ENCODE peak calls at places on chromosome 13, in seven cellular contexts. One of them, this sample, is unnamed.

GRCh38 chr13:20090349-20090748 is 70.5 kb downstream of the GJA3 start:
- DNase-seq in fibroblast of lung: peak
- DNase-seq in A549: peak
- DNase-seq in CD4-positive, CD25-positive, alpha-beta regulatory T cell: no peak
- DNase-seq in body of pancreas: no peak
- DNase-seq in suprapubic skin: no peak
- DNase-seq in cardiac muscle cell: no peak
- DNase-seq in this sample: no peak

GRCh38 chr13:107867701-107868661 is 347.4 kb downstream of the LIG4 start:
- DNase-seq in body of pancreas: peak
- DNase-seq in A549: peak
- DNase-seq in cardiac muscle cell: peak
- DNase-seq in fibroblast of lung: peak
- DNase-seq in suprapubic skin: no peak
- DNase-seq in CD4-positive, CD25-positive, alpha-beta regulatory T cell: no peak
- DNase-seq in this sample: no peak

GRCh38 chr13:112248909-112249592 is 127.1 kb upstream of the SPACA7 start:
- DNase-seq in A549: no peak
- DNase-seq in cardiac muscle cell: no peak
- DNase-seq in CD4-positive, CD25-positive, alpha-beta regulatory T cell: no peak
- DNase-seq in body of pancreas: no peak
- DNase-seq in suprapubic skin: no peak
- DNase-seq in fibroblast of lung: no peak
- DNase-seq in this sample: no peak

GRCh38 chr13:60169239-60170031 is 5.7 kb upstream of the DIAPH3 start:
- DNase-seq in body of pancreas: no peak
- DNase-seq in A549: no peak
- DNase-seq in fibroblast of lung: no peak
- DNase-seq in CD4-positive, CD25-positive, alpha-beta regulatory T cell: no peak
- DNase-seq in suprapubic skin: no peak
- DNase-seq in cardiac muscle cell: no peak
- DNase-seq in this sample: no peak

GRCh38 chr13:95083758-95084157 is 217.5 kb downstream of the ABCC4 start:
- DNase-seq in cardiac muscle cell: peak
- DNase-seq in body of pancreas: no peak
- DNase-seq in suprapubic skin: no peak
- DNase-seq in CD4-positive, CD25-positive, alpha-beta regulatory T cell: no peak
- DNase-seq in A549: peak
- DNase-seq in fibroblast of lung: peak
- DNase-seq in this sample: no peak

GRCh38 chr13:110308377-110309158 is 1.5 kb downstream of the COL4A2 start:
- DNase-seq in cardiac muscle cell: peak
- DNase-seq in body of pancreas: no peak
- DNase-seq in suprapubic skin: no peak
- DNase-seq in CD4-positive, CD25-positive, alpha-beta regulatory T cell: no peak
- DNase-seq in fibroblast of lung: peak
- DNase-seq in A549: peak
- DNase-seq in this sample: no peak

GRCh38 chr13:75399168-75399878 is 82.6 kb downstream of the TBC1D4 start:
- DNase-seq in CD4-positive, CD25-positive, alpha-beta regulatory T cell: no peak
- DNase-seq in body of pancreas: no peak
- DNase-seq in cardiac muscle cell: no peak
- DNase-seq in A549: no peak
- DNase-seq in suprapubic skin: no peak
- DNase-seq in fibroblast of lung: no peak
- DNase-seq in this sample: no peak

GRCh38 chr13:102670130-102670529 is 24.7 kb downstream of the METTL21C start:
- DNase-seq in A549: no peak
- DNase-seq in CD4-positive, CD25-positive, alpha-beta regulatory T cell: no peak
- DNase-seq in fibroblast of lung: no peak
- DNase-seq in cardiac muscle cell: no peak
- DNase-seq in suprapubic skin: no peak
- DNase-seq in body of pancreas: no peak
- DNase-seq in this sample: no peak

GRCh38 chr13:113098163-113098732 is 7.3 kb upstream of the F7 start:
- DNase-seq in body of pancreas: no peak
- DNase-seq in suprapubic skin: no peak
- DNase-seq in A549: no peak
- DNase-seq in cardiac muscle cell: no peak
- DNase-seq in fibroblast of lung: peak
- DNase-seq in CD4-positive, CD25-positive, alpha-beta regulatory T cell: no peak
- DNase-seq in this sample: no peak

GRCh38 chr13:112727581-112727980 is 37.7 kb downstream of the ATP11A start:
- DNase-seq in A549: no peak
- DNase-seq in cardiac muscle cell: no peak
- DNase-seq in body of pancreas: no peak
- DNase-seq in fibroblast of lung: no peak
- DNase-seq in CD4-positive, CD25-positive, alpha-beta regulatory T cell: no peak
- DNase-seq in suprapubic skin: peak
- DNase-seq in this sample: no peak

GRCh38 chr13:98961204-98962105 is 16.4 kb downstream of the DOCK9 start:
- DNase-seq in CD4-positive, CD25-positive, alpha-beta regulatory T cell: no peak
- DNase-seq in cardiac muscle cell: no peak
- DNase-seq in A549: no peak
- DNase-seq in body of pancreas: no peak
- DNase-seq in suprapubic skin: no peak
- DNase-seq in fibroblast of lung: no peak
- DNase-seq in this sample: no peak

GRCh38 chr13:21124853-21125252 is 51.5 kb downstream of the SKA3 start:
- DNase-seq in fibroblast of lung: peak
- DNase-seq in suprapubic skin: peak
- DNase-seq in CD4-positive, CD25-positive, alpha-beta regulatory T cell: no peak
- DNase-seq in body of pancreas: no peak
- DNase-seq in A549: peak
- DNase-seq in cardiac muscle cell: peak
- DNase-seq in this sample: peak

GRCh38 chr13:40974460-40975407 is 44.4 kb downstream of the ELF1 start:
- DNase-seq in cardiac muscle cell: peak
- DNase-seq in CD4-positive, CD25-positive, alpha-beta regulatory T cell: peak
- DNase-seq in body of pancreas: no peak
- DNase-seq in suprapubic skin: no peak
- DNase-seq in fibroblast of lung: peak
- DNase-seq in A549: peak
- DNase-seq in this sample: peak

GRCh38 chr13:43783820-43784219 is 3.0 kb downstream of the ENOX1 start:
- DNase-seq in suprapubic skin: no peak
- DNase-seq in CD4-positive, CD25-positive, alpha-beta regulatory T cell: no peak
- DNase-seq in fibroblast of lung: peak
- DNase-seq in body of pancreas: no peak
- DNase-seq in A549: peak
- DNase-seq in cardiac muscle cell: peak
- DNase-seq in this sample: no peak

GRCh38 chr13:76316998-76317527 is 569.1 kb downstream of the KCTD12 start:
- DNase-seq in CD4-positive, CD25-positive, alpha-beta regulatory T cell: no peak
- DNase-seq in body of pancreas: no peak
- DNase-seq in fibroblast of lung: no peak
- DNase-seq in suprapubic skin: no peak
- DNase-seq in A549: no peak
- DNase-seq in cardiac muscle cell: no peak
- DNase-seq in this sample: no peak

GRCh38 chr13:113969311-113969972 is 4.4 kb downstream of the C13orf46 start:
- DNase-seq in CD4-positive, CD25-positive, alpha-beta regulatory T cell: no peak
- DNase-seq in suprapubic skin: peak
- DNase-seq in fibroblast of lung: no peak
- DNase-seq in A549: no peak
- DNase-seq in cardiac muscle cell: no peak
- DNase-seq in body of pancreas: no peak
- DNase-seq in this sample: no peak

GRCh38 chr13:112062619-112063308 is 4.2 kb upstream of the SOX1 start:
- DNase-seq in fibroblast of lung: no peak
- DNase-seq in cardiac muscle cell: no peak
- DNase-seq in A549: no peak
- DNase-seq in CD4-positive, CD25-positive, alpha-beta regulatory T cell: no peak
- DNase-seq in suprapubic skin: no peak
- DNase-seq in body of pancreas: no peak
- DNase-seq in this sample: no peak

GRCh38 chr13:72261732-72262131 is 394.7 kb upstream of the DACH1 start:
- DNase-seq in fibroblast of lung: no peak
- DNase-seq in cardiac muscle cell: no peak
- DNase-seq in A549: no peak
- DNase-seq in suprapubic skin: no peak
- DNase-seq in body of pancreas: no peak
- DNase-seq in CD4-positive, CD25-positive, alpha-beta regulatory T cell: no peak
- DNase-seq in this sample: no peak

GRCh38 chr13:78468546-78469060 is 134.7 kb downstream of the POU4F1 start:
- DNase-seq in A549: no peak
- DNase-seq in fibroblast of lung: no peak
- DNase-seq in suprapubic skin: no peak
- DNase-seq in CD4-positive, CD25-positive, alpha-beta regulatory T cell: no peak
- DNase-seq in body of pancreas: no peak
- DNase-seq in cardiac muscle cell: no peak
- DNase-seq in this sample: no peak

GRCh38 chr13:107518292-107518691 is 697.0 kb downstream of the LIG4 start:
- DNase-seq in CD4-positive, CD25-positive, alpha-beta regulatory T cell: no peak
- DNase-seq in A549: no peak
- DNase-seq in cardiac muscle cell: peak
- DNase-seq in body of pancreas: no peak
- DNase-seq in fibroblast of lung: peak
- DNase-seq in suprapubic skin: no peak
- DNase-seq in this sample: peak

GRCh38 chr13:94020833-94021232 is 458.6 kb downstream of the DCT start:
- DNase-seq in A549: no peak
- DNase-seq in CD4-positive, CD25-positive, alpha-beta regulatory T cell: no peak
- DNase-seq in cardiac muscle cell: no peak
- DNase-seq in suprapubic skin: no peak
- DNase-seq in body of pancreas: no peak
- DNase-seq in fibroblast of lung: peak
- DNase-seq in this sample: no peak

GRCh38 chr13:113148407-113148806 is 10.0 kb upstream of the PROZ start:
- DNase-seq in fibroblast of lung: no peak
- DNase-seq in CD4-positive, CD25-positive, alpha-beta regulatory T cell: no peak
- DNase-seq in A549: no peak
- DNase-seq in cardiac muscle cell: no peak
- DNase-seq in body of pancreas: no peak
- DNase-seq in suprapubic skin: no peak
- DNase-seq in this sample: no peak

GRCh38 chr13:40960721-40961120 is 58.4 kb downstream of the ELF1 start:
- DNase-seq in cardiac muscle cell: no peak
- DNase-seq in A549: no peak
- DNase-seq in fibroblast of lung: no peak
- DNase-seq in suprapubic skin: no peak
- DNase-seq in body of pancreas: no peak
- DNase-seq in CD4-positive, CD25-positive, alpha-beta regulatory T cell: no peak
- DNase-seq in this sample: no peak

GRCh38 chr13:102814025-102814607 is 15.2 kb downstream of the BIVM start:
- DNase-seq in A549: no peak
- DNase-seq in CD4-positive, CD25-positive, alpha-beta regulatory T cell: no peak
- DNase-seq in body of pancreas: no peak
- DNase-seq in cardiac muscle cell: no peak
- DNase-seq in fibroblast of lung: no peak
- DNase-seq in suprapubic skin: no peak
- DNase-seq in this sample: peak

GRCh38 chr13:73440296-73440895 is 381.6 kb downstream of the KLF5 start:
- DNase-seq in cardiac muscle cell: no peak
- DNase-seq in A549: peak
- DNase-seq in CD4-positive, CD25-positive, alpha-beta regulatory T cell: no peak
- DNase-seq in fibroblast of lung: peak
- DNase-seq in suprapubic skin: no peak
- DNase-seq in body of pancreas: no peak
- DNase-seq in this sample: no peak

GRCh38 chr13:104809483-104809882 is 1726.0 kb downstream of the EFNB2 start:
- DNase-seq in fibroblast of lung: peak
- DNase-seq in CD4-positive, CD25-positive, alpha-beta regulatory T cell: no peak
- DNase-seq in A549: no peak
- DNase-seq in body of pancreas: no peak
- DNase-seq in suprapubic skin: no peak
- DNase-seq in cardiac muscle cell: peak
- DNase-seq in this sample: no peak

GRCh38 chr13:65679240-65679639 is 1550.9 kb downstream of the PCDH9 start:
- DNase-seq in A549: no peak
- DNase-seq in fibroblast of lung: peak
- DNase-seq in CD4-positive, CD25-positive, alpha-beta regulatory T cell: no peak
- DNase-seq in body of pancreas: no peak
- DNase-seq in cardiac muscle cell: peak
- DNase-seq in suprapubic skin: no peak
- DNase-seq in this sample: no peak

DNA sequence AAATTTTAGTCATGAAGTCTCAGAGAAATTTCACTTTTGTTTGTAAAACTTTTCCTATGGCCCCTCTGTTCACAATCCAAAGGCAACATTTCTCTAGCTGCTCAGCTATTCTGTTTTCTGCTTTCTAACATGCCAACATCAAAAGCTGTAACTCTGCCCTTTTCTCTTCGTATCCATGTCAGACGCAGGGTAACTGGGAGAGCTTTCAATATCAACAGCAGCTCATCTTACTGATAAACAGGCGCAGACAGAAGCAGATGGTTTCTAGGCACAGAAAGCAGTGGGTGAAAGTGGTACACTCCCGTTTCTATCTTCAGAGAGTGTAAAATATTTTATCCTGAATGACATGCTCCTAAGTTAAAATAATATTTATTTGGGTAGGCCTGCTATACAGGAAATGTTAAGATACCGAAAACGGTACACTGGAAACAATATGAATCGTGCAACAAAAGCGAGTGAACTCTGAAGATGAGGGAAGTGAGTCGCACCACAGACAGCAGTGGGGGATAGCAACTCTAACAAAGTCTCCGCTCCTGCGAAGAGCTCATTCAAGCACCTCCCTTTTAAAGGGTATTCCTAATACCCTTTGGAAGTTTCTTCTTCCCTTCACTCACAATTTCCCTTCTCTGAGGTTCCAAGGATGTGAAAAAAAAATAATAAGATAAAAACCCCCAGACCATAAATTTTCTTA is 798.3 kb downstream of the GPC5 start:
- DNase-seq in fibroblast of lung: peak
- DNase-seq in suprapubic skin: no peak
- DNase-seq in cardiac muscle cell: peak
- DNase-seq in CD4-positive, CD25-positive, alpha-beta regulatory T cell: no peak
- DNase-seq in body of pancreas: no peak
- DNase-seq in A549: no peak
- DNase-seq in this sample: no peak
- H3K4me3 ChIP-seq in fibroblast of lung: no peak
- H3K4me3 ChIP-seq in suprapubic skin: no peak
- H3K4me3 ChIP-seq in cardiac muscle cell: no peak
- H3K4me3 ChIP-seq in CD4-positive, CD25-positive, alpha-beta regulatory T cell: no peak
- H3K4me3 ChIP-seq in body of pancreas: no peak
- H3K4me3 ChIP-seq in A549: no peak
- H3K4me3 ChIP-seq in this sample: no peak

GRCh38 chr13:27795718-27796019 is 3.4 kb downstream of the GSX1 start:
- DNase-seq in A549: no peak
- DNase-seq in CD4-positive, CD25-positive, alpha-beta regulatory T cell: no peak
- DNase-seq in body of pancreas: no peak
- DNase-seq in cardiac muscle cell: no peak
- DNase-seq in fibroblast of lung: no peak
- DNase-seq in suprapubic skin: no peak
- DNase-seq in this sample: no peak
- H3K4me3 ChIP-seq in A549: no peak
- H3K4me3 ChIP-seq in CD4-positive, CD25-positive, alpha-beta regulatory T cell: no peak
- H3K4me3 ChIP-seq in body of pancreas: no peak
- H3K4me3 ChIP-seq in cardiac muscle cell: no peak
- H3K4me3 ChIP-seq in fibroblast of lung: no peak
- H3K4me3 ChIP-seq in suprapubic skin: no peak
- H3K4me3 ChIP-seq in this sample: no peak

GRCh38 chr13:32501058-32501457 is 37.5 kb downstream of the N4BP2L2 start:
- DNase-seq in A549: no peak
- DNase-seq in CD4-positive, CD25-positive, alpha-beta regulatory T cell: no peak
- DNase-seq in body of pancreas: no peak
- DNase-seq in suprapubic skin: no peak
- DNase-seq in cardiac muscle cell: no peak
- DNase-seq in fibroblast of lung: no peak
- DNase-seq in this sample: no peak
- H3K4me3 ChIP-seq in A549: no peak
- H3K4me3 ChIP-seq in CD4-positive, CD25-positive, alpha-beta regulatory T cell: no peak
- H3K4me3 ChIP-seq in body of pancreas: no peak
- H3K4me3 ChIP-seq in suprapubic skin: no peak
- H3K4me3 ChIP-seq in cardiac muscle cell: no peak
- H3K4me3 ChIP-seq in fibroblast of lung: no peak
- H3K4me3 ChIP-seq in this sample: no peak

GRCh38 chr13:24270639-24271131 is 38.7 kb upstream of the C1QTNF9 start:
- DNase-seq in A549: peak
- DNase-seq in suprapubic skin: no peak
- DNase-seq in body of pancreas: peak
- DNase-seq in CD4-positive, CD25-positive, alpha-beta regulatory T cell: peak
- DNase-seq in fibroblast of lung: peak
- DNase-seq in cardiac muscle cell: peak
- DNase-seq in this sample: peak
- H3K4me3 ChIP-seq in A549: no peak
- H3K4me3 ChIP-seq in suprapubic skin: peak
- H3K4me3 ChIP-seq in body of pancreas: no peak
- H3K4me3 ChIP-seq in CD4-positive, CD25-positive, alpha-beta regulatory T cell: peak
- H3K4me3 ChIP-seq in fibroblast of lung: peak
- H3K4me3 ChIP-seq in cardiac muscle cell: no peak
- H3K4me3 ChIP-seq in this sample: peak